ENCODE peak calls at places on chromosomes 16 and 17, in four cellular contexts. O is mammary epithelial cell, W is pancreas, G is HCT116. B is an unnamed sample.

GRCh38 chr16:70428178-70428998 is 10.5 kb downstream of the ST3GAL2 start:
- DNase-seq in O (peak), W (peak), G (peak), B (peak)

GRCh38 chr17:17086585-17086984 is 44.3 kb downstream of the MPRIP start:
- DNase-seq in O (no peak), W (no peak), G (no peak), B (no peak)

GRCh38 chr16:77868478-77868877 is 80.1 kb downstream of the VAT1L start:
- DNase-seq in O (no peak), W (no peak), G (no peak), B (no peak)

GRCh38 chr17:7311110-7311698 is 3.8 kb downstream of the EIF5A start:
- DNase-seq in O (no peak), W (no peak), G (no peak), B (no peak)

GRCh38 chr17:47686661-47687327 is 7.2 kb upstream of the TBKBP1 start:
- DNase-seq in O (no peak), W (no peak), G (no peak), B (no peak)

GRCh38 chr17:27502526-27503324 is 46.5 kb downstream of the KSR1 start:
- DNase-seq in O (no peak), W (no peak), G (no peak), B (no peak)

GRCh38 chr16:87060026-87060986 is 256.9 kb downstream of the C16orf95 start:
- DNase-seq in O (no peak), W (no peak), G (no peak), B (no peak)

GRCh38 chr16:89685916-89686315 is 573 bp upstream of the CDK10 start:
- DNase-seq in O (no peak), W (no peak), G (no peak), B (no peak)

GRCh38 chr17:49249890-49250522 is 19.4 kb upstream of the PHOSPHO1 start:
- DNase-seq in O (no peak), W (no peak), G (no peak), B (no peak)

GRCh38 chr17:77884019-77884418 is 74.5 kb upstream of the TNRC6C start:
- DNase-seq in O (no peak), W (peak), G (no peak), B (no peak)

GRCh38 chr16:63702981-63703590 is 1418.8 kb downstream of the CDH11 start:
- DNase-seq in O (no peak), W (peak), G (no peak), B (no peak)

GRCh38 chr17:66359351-66359750 is 56.9 kb downstream of the PRKCA start:
- DNase-seq in O (no peak), W (no peak), G (no peak), B (no peak)

GRCh38 chr17:18974407-18975149 is 22.6 kb downstream of the SLC5A10 start:
- DNase-seq in O (peak), W (no peak), G (no peak), B (no peak)

GRCh38 chr16:29306953-29307597 is 99.4 kb downstream of the NPIPB11 start:
- DNase-seq in O (no peak), W (no peak), G (no peak), B (no peak)

GRCh38 chr17:57518587-57519118 is 226.4 kb downstream of the CCDC182 start:
- DNase-seq in O (no peak), W (no peak), G (no peak), B (no peak)

GRCh38 chr16:86292942-86293341 is 217.4 kb upstream of the FOXF1 start:
- DNase-seq in O (no peak), W (no peak), G (no peak), B (no peak)

GRCh38 chr17:68035131-68035522 is 408 bp upstream of the KPNA2 start:
- DNase-seq in O (no peak), W (peak), G (no peak), B (peak)

GRCh38 chr17:67270411-67270810 is 25.4 kb upstream of the HELZ start:
- DNase-seq in O (no peak), W (no peak), G (no peak), B (no peak)

GRCh38 chr16:81618661-81619060 is 160.4 kb upstream of the PLCG2 start:
- DNase-seq in O (no peak), W (no peak), G (no peak), B (no peak)

GRCh38 chr16:8720080-8720966 is 45.9 kb downstream of the ABAT start:
- DNase-seq in O (no peak), W (no peak), G (no peak), B (no peak)

GRCh38 chr17:21029515-21029914 is 13.3 kb downstream of the USP22 start:
- DNase-seq in O (no peak), W (no peak), G (no peak), B (no peak)

GRCh38 chr17:53516643-53517042 is 306.1 kb upstream of the KIF2B start:
- DNase-seq in O (peak), W (no peak), G (no peak), B (no peak)

GRCh38 chr17:33989357-33990148 is 265.5 kb upstream of the CCL2 start:
- DNase-seq in O (no peak), W (no peak), G (no peak), B (no peak)

GRCh38 chr17:2025622-2026309 is 632 bp upstream of the RTN4RL1 start:
- DNase-seq in O (peak), W (peak), G (no peak), B (peak)

GRCh38 chr17:38885728-38886642 is 16.1 kb downstream of the LASP1 start:
- DNase-seq in O (no peak), W (no peak), G (no peak), B (no peak)

GRCh38 chr17:78366109-78366848 is 6.4 kb upstream of the SOCS3 start:
- DNase-seq in O (no peak), W (no peak), G (no peak), B (no peak)

GRCh38 chr17:77929180-77929564 is 29.3 kb upstream of the TNRC6C start:
- DNase-seq in O (no peak), W (no peak), G (no peak), B (no peak)

GRCh38 chr16:82192665-82193064 is 22.6 kb upstream of the MPHOSPH6 start:
- DNase-seq in O (peak), W (no peak), G (no peak), B (no peak)

GRCh38 chr16:77375396-77375795 is 59.4 kb downstream of the ADAMTS18 start:
- DNase-seq in O (no peak), W (no peak), G (no peak), B (no peak)

GRCh38 chr16:74596586-74596985 is 10.3 kb downstream of the GLG1 start:
- DNase-seq in O (no peak), W (no peak), G (no peak), B (no peak)

GRCh38 chr16:89052824-89053724 is 40.6 kb upstream of the ACSF3 start:
- DNase-seq in O (peak), W (no peak), G (peak), B (peak)

GRCh38 chr17:16872836-16873653 is 98.9 kb downstream of the TNFRSF13B start:
- DNase-seq in O (peak), W (no peak), G (peak), B (peak)

GRCh38 chr16:66544358-66544757 is 5.6 kb downstream of the TK2 start:
- DNase-seq in O (no peak), W (no peak), G (no peak), B (no peak)
- TF ChIP-seq CTCF in O (no peak), W (no peak), G (no peak), B (no peak)

DNA sequence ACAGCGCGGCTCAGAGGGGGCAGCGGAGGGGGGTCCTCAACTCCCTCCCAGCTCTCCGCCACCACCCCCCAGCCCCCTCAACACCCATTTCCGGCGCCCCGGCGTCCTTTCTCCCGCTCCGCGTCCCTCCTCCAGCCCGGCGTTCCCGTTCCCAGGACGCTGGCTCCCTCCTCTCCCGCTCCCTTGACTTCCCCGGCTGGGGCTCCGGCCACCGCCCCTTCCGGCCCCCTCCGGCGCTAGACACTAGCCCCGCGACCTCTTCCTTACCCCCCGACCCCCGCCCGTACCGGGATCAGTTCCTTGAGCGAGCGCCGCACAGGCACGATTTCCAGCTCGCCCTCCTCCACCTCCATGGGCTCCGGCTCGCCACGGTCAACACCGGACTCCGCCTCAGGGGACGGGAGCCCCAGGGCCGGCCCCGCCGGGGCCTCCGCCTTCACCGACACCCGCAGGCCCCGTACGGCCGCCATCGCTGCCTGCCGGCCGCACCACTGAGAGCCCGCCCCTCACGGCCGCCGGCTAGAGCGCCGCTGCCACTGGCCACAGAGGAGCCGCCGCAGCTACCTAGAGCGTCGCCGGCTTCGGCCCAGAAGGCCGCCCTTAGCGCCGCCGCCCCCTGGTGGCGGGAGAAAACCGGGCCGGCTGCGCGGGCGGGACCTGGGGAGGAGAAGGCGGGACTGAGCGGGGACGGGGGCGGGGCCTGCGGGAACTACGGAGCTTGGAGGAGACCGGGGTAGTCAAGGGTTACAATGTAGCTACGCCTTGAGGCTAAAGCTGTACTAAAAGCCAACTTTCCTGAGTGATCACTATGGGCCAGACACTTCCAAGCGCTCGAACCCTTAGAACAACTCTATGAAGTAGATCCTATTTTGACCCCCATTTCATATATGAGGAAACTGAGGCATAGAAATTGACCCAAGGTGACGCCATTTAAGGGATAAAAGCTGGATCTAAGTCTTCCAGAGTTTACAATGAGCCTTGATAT is at the start of gene NCBP3:
- DNase-seq in O (peak), W (peak), G (peak), B (peak)
- H3K27ac ChIP-seq in O (peak), W (peak), G (peak), B (peak)

GRCh38 chr17:80050706-80051105 is 14.3 kb downstream of the CCDC40 start:
- DNase-seq in O (no peak), W (no peak), G (no peak), B (no peak)

GRCh38 chr17:80053102-80053501 is 16.7 kb downstream of the CCDC40 start:
- DNase-seq in O (no peak), W (no peak), G (no peak), B (no peak)

GRCh38 chr17:80058311-80058955 is 22.0 kb downstream of the CCDC40 start:
- DNase-seq in O (no peak), W (no peak), G (no peak), B (no peak)

GRCh38 chr17:80051681-80052080 is 15.2 kb downstream of the CCDC40 start:
- DNase-seq in O (no peak), W (no peak), G (no peak), B (no peak)

GRCh38 chr17:80055597-80055996 is 19.2 kb downstream of the CCDC40 start:
- DNase-seq in O (no peak), W (no peak), G (no peak), B (no peak)
- H3K4me3 ChIP-seq in O (no peak), W (no peak), G (no peak), B (no peak)

DNA sequence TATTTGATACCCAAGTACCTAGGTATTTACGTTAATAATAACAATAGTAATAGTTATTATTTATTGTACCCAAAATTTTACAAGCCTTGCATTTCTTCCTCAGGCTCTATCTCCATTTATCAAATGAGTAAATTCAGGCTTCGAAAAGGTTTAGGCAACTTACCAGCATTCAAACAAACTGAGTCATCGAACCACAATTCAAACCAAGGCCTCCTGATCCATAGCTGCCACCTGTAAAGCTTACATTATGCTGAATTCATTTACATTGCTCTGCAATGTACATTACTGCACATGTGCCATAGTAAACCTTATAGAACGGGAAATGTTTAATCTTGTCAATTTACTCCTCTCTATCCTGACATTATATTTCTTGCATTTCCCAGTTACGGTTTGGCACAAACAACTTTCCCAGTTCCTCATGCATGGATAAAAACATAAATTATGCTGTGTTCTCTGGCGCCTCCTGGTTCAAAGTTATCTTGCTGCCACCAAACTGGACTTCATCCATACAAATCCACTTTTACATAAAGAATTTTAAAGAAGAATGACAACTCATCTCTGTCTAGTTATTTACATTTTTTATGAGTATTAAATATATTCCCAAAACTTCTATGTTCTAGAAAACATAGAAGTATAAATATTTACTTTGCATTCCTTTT is 360.6 kb upstream of the SOX9 start:
- DNase-seq in O (peak), W (no peak), G (no peak), B (no peak)
- TF ChIP-seq CTCF in O (no peak), W (no peak), G (peak), B (no peak)

GRCh38 chr17:6290488-6291196 is 144.3 kb downstream of the AIPL1 start:
- DNase-seq in O (no peak), W (no peak), G (no peak), B (no peak)
- H3K27ac ChIP-seq in O (no peak), W (no peak), G (no peak), B (no peak)

GRCh38 chr16:78957328-78958100 is 643.0 kb downstream of the MAF start:
- DNase-seq in O (no peak), W (no peak), G (no peak), B (no peak)
- H3K4me3 ChIP-seq in O (no peak), W (no peak), G (no peak), B (no peak)

GRCh38 chr16:16871196-16871595 is 492.3 kb downstream of the NPIPA7 start:
- DNase-seq in O (no peak), W (no peak), G (no peak), B (no peak)
- TF ChIP-seq CTCF in O (no peak), W (no peak), G (no peak), B (no peak)

GRCh38 chr17:15411556-15412198 is 55.7 kb downstream of the CDRT4 start:
- DNase-seq in O (no peak), W (no peak), G (no peak), B (no peak)
- H3K27ac ChIP-seq in O (no peak), W (no peak), G (no peak), B (peak)

GRCh38 chr16:72561-73537 is at the start of gene RHBDF1:
- DNase-seq in O (peak), W (peak), G (no peak), B (no peak)
- H3K4me3 ChIP-seq in O (peak), W (peak), G (peak), B (peak)

DNA sequence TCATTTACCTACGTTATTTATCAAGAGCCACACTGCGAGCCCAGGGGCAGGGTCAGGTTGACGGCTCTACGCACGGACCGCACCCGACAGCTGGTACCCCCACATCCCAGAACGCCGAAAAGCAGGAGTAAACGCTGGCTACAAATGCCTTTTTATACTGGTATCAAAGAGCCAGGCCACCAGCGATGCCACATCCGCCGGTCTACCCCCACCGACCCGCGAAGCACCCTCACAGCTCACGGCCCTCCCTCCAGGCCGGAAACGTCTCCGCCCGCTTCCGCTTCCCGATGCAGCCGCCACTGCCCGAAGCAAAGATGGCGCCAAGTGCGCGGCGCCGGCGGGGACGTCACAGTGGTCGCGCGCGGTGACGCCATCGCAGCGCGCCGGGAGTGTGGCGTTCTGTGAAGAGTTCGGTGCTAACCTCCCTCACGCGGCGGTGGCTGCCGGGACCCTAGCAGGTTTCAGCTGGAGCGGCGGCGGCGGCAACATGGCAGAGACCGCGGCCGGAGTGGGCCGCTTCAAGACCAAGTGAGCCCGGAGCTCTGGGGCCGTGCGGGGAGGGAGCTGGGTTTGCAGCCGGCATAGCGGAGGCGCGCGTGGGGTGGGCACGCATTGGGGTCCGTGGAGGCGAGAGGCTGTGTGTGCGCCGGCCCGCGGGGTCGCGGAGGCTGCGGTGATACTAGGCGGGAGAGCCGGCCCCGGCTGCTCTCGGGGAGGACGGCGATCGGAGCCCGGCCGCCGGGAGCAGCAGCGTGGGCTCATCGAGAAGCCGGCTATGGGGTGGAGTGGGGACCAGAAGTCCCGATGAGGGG is at the start of gene TBL3:
- DNase-seq in O (peak), W (peak), G (peak), B (peak)
- TF ChIP-seq CTCF in O (no peak), W (no peak), G (no peak), B (peak)

B was measured in breast epithelium.